ENCODE peak calls at places on chromosomes 6 and 20, in five cellular contexts. Y is HCT116, W is GM23248, C is MM.1S, S is SK-N-SH. N is an unnamed sample. For H3K9me2, the result is how much of the 10 kb centered on the place peaks cover.

GRCh38 chr20:64161595-64162238 is 2.5 kb upstream of the MYT1 start:
- DNase-seq in Y (no peak), W (peak), C (no peak), S (no peak), N (peak)

GRCh38 chr20:12180107-12180661 is 262.5 kb downstream of the BTBD3 start:
- DNase-seq in Y (no peak), W (no peak), C (no peak), S (peak), N (no peak)

GRCh38 chr6:159134701-159135364 is 34.4 kb upstream of the FNDC1 start:
- DNase-seq in Y (peak), W (peak), C (peak), S (peak), N (peak)

GRCh38 chr6:38453302-38453701 is 186.4 kb downstream of the BTBD9 start:
- DNase-seq in Y (no peak), W (no peak), C (no peak), S (no peak), N (peak)

GRCh38 chr6:166952122-166952521 is 4.2 kb downstream of the RNASET2 start:
- DNase-seq in Y (no peak), W (no peak), C (no peak), S (no peak), N (no peak)

GRCh38 chr6:146770965-146771735 is 172.4 kb downstream of the ADGB start:
- DNase-seq in Y (no peak), W (peak), C (no peak), S (no peak), N (no peak)

GRCh38 chr6:39841291-39841690 is 49.1 kb downstream of the DAAM2 start:
- DNase-seq in Y (no peak), W (no peak), C (no peak), S (no peak), N (no peak)

GRCh38 chr6:87357479-87358196 is 13.0 kb downstream of the C6orf163 start:
- DNase-seq in Y (no peak), W (no peak), C (no peak), S (no peak), N (no peak)

GRCh38 chr20:16580127-16580526 is 6.9 kb upstream of the KIF16B start:
- DNase-seq in Y (no peak), W (peak), C (no peak), S (peak), N (peak)

GRCh38 chr20:62136283-62137091 is 6.7 kb downstream of the PSMA7 start:
- DNase-seq in Y (peak), W (peak), C (peak), S (peak), N (peak)

GRCh38 chr6:69022991-69023390 is 387.9 kb downstream of the ADGRB3 start:
- DNase-seq in Y (no peak), W (peak), C (no peak), S (no peak), N (peak)

GRCh38 chr6:36504982-36505381 is 42.3 kb downstream of the STK38 start:
- DNase-seq in Y (no peak), W (peak), C (no peak), S (no peak), N (no peak)

GRCh38 chr20:40314278-40314677 is 374.8 kb downstream of the MAFB start:
- DNase-seq in Y (no peak), W (no peak), C (no peak), S (no peak), N (no peak)

GRCh38 chr6:164897523-164898094 is 411.8 kb downstream of the C6orf118 start:
- DNase-seq in Y (no peak), W (peak), C (no peak), S (no peak), N (peak)

GRCh38 chr20:49380245-49380875 is 102.1 kb downstream of the KCNB1 start:
- DNase-seq in Y (no peak), W (no peak), C (no peak), S (no peak), N (no peak)

GRCh38 chr20:42531675-42531985 is 658.1 kb downstream of the PTPRT start:
- DNase-seq in Y (no peak), W (no peak), C (peak), S (no peak), N (no peak)

GRCh38 chr20:51800769-51801219 is 1.5 kb downstream of the SALL4 start:
- DNase-seq in Y (no peak), W (peak), C (no peak), S (peak), N (peak)

GRCh38 chr6:125781307-125781868 is 9.4 kb upstream of the NCOA7 start:
- DNase-seq in Y (no peak), W (peak), C (peak), S (peak), N (peak)

GRCh38 chr6:33410711-33411631 is at the start of gene PHF1:
- DNase-seq in Y (peak), W (peak), C (no peak), S (peak), N (no peak)

GRCh38 chr6:69231983-69232382 is 564.8 kb downstream of the LMBRD1 start:
- DNase-seq in Y (no peak), W (no peak), C (no peak), S (peak), N (no peak)

GRCh38 chr6:140441256-140441655 is 1066.8 kb upstream of the CITED2 start:
- DNase-seq in Y (no peak), W (peak), C (no peak), S (peak), N (peak)

GRCh38 chr6:44503471-44503870 is 116.0 kb downstream of the CDC5L start:
- DNase-seq in Y (no peak), W (no peak), C (no peak), S (no peak), N (no peak)
- H3K9me2 ChIP-seq in Y (under half), W (under half), C (under half), S (under half), N (under half)

GRCh38 chr6:105019285-105019684 is 62.4 kb downstream of the LIN28B start:
- DNase-seq in Y (no peak), W (no peak), C (no peak), S (no peak), N (no peak)
- H3K9ac ChIP-seq in Y (no peak), W (no peak), C (no peak), S (no peak), N (no peak)

GRCh38 chr20:44800398-44801046 is 9.8 kb downstream of the RIMS4 start:
- DNase-seq in Y (no peak), W (no peak), C (no peak), S (peak), N (no peak)

GRCh38 chr20:44792794-44793193 is 17.6 kb downstream of the RIMS4 start:
- DNase-seq in Y (no peak), W (no peak), C (no peak), S (no peak), N (no peak)

GRCh38 chr20:44799691-44800090 is 10.7 kb downstream of the RIMS4 start:
- DNase-seq in Y (no peak), W (no peak), C (no peak), S (no peak), N (no peak)

GRCh38 chr20:44796311-44796710 is 14.0 kb downstream of the RIMS4 start:
- DNase-seq in Y (no peak), W (no peak), C (no peak), S (no peak), N (no peak)

DNA sequence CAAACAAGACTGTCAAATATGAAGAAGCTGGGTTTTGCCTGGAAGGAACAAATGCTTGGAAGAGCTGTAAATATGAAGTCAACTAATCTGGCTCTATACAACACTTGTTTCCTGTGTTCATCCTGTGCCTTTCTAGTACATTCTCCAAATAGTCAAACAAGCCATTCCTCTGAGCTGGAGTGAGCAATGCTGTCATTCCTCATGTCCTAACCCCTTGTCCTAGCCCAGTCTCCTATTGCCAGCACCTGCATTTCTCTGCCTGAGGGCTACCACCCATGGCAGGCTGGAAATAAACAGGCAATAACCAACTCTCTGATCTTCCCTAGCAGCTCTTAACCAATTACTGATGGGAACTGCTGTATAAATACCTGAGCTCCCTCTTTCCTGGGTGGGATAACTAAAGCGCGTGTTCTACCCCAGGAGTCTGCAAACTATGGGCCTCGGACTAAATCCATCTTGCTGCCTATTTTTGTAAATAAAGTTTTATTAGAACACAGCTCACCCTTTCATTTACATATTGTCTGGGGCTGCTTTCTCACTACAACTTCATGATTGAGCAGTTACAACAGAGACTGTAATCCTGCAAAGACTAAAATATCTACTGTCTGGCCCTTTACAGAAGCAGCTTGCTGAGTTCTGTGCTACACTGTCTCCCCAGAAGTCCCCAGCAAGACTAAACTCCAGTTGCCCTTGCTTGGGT is 13.4 kb downstream of the RIMS4 start:
- DNase-seq in Y (no peak), W (no peak), C (no peak), S (no peak), N (no peak)
- H3K9me2 ChIP-seq in Y (under half), W (under half), C (under half), S (under half), N (under half)

DNA sequence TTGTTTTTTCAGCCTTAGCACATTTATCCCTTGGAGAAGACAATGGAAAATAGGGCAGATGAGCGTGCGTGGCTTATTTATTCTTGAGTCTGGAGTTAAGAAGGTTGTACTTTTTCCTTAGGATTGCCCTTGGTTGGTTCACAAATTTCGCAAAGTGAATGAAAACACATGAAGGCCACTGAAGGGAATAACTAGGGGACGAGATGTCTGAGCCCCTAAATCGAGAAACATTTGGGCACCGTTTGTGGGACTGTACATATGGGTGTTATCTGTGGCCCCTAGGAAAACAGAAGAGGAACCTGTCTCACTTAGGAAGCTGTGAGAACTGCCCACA is 19.4 kb upstream of the TRIM27 start:
- DNase-seq in Y (no peak), W (peak), C (no peak), S (no peak), N (no peak)
- H3K9ac ChIP-seq in Y (no peak), W (peak), C (no peak), S (no peak), N (no peak)

GRCh38 chr20:60410865-60411264 is 452.6 kb downstream of the CDH26 start:
- DNase-seq in Y (no peak), W (no peak), C (no peak), S (no peak), N (no peak)

GRCh38 chr20:60403105-60403741 is 445.0 kb downstream of the CDH26 start:
- DNase-seq in Y (no peak), W (no peak), C (peak), S (no peak), N (no peak)

GRCh38 chr20:60408435-60408834 is 450.2 kb downstream of the CDH26 start:
- DNase-seq in Y (no peak), W (no peak), C (no peak), S (no peak), N (no peak)

GRCh38 chr20:60407011-60407771 is 449.0 kb downstream of the CDH26 start:
- DNase-seq in Y (no peak), W (no peak), C (no peak), S (no peak), N (no peak)

DNA sequence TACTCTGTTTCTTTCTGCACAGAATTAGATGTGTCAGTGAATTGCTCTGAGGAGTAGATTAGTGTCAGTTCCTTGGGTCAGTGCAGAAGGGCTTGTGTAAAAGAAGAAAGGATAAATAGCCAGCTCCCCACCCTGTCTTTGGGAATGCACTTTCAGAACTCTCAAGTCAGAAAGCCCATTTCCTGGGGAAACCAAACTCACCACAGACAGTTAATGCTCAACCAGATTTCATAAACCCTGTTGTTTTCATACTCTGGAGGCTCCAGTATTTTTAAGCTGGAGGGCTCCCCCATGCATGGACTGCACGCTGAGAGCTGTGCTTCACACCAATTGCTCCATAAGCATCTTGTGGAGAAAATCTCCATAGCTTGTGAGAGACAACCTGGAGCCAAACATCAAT is 449.7 kb downstream of the CDH26 start:
- DNase-seq in Y (no peak), W (no peak), C (no peak), S (no peak), N (no peak)
- H3K9me2 ChIP-seq in Y (under half), W (under half), C (under half), S (under half), N (under half)

GRCh38 chr6:148628251-148628650 is 118.6 kb upstream of the UST start:
- DNase-seq in Y (no peak), W (peak), C (no peak), S (no peak), N (no peak)
- H3K9ac ChIP-seq in Y (no peak), W (no peak), C (no peak), S (no peak), N (no peak)

GRCh38 chr20:50387218-50387995 is 122.8 kb upstream of the PTPN1 start:
- DNase-seq in Y (no peak), W (no peak), C (no peak), S (no peak), N (no peak)
- H3K9me2 ChIP-seq in Y (under half), W (under half), C (under half), S (under half), N (under half)

GRCh38 chr20:57441510-57442154 is 50.4 kb downstream of the RBM38 start:
- DNase-seq in Y (no peak), W (no peak), C (no peak), S (no peak), N (no peak)
- H3K9ac ChIP-seq in Y (no peak), W (peak), C (no peak), S (no peak), N (no peak)